ENCODE peak calls at places on chromosomes 7 and 10, in four cellular contexts. One of them, this sample, is unnamed.

GRCh38 chr7:79953130-79953529 is 181.5 kb upstream of the GNAI1 start:
- DNase-seq in IMR-90: no peak
- DNase-seq in K562: no peak
- DNase-seq in GM12878: no peak
- DNase-seq in this sample: no peak

GRCh38 chr7:53446170-53446569 is 410.7 kb downstream of the POM121L12 start:
- DNase-seq in IMR-90: no peak
- DNase-seq in K562: no peak
- DNase-seq in GM12878: no peak
- DNase-seq in this sample: no peak

GRCh38 chr10:122140477-122140902 is 130.6 kb upstream of the BTBD16 start:
- DNase-seq in IMR-90: peak
- DNase-seq in K562: no peak
- DNase-seq in GM12878: no peak
- DNase-seq in this sample: peak

GRCh38 chr7:151940048-151940845 is 16.0 kb upstream of the GALNTL5 start:
- DNase-seq in IMR-90: peak
- DNase-seq in K562: no peak
- DNase-seq in GM12878: no peak
- DNase-seq in this sample: no peak

GRCh38 chr7:134254311-134254710 is 62.4 kb downstream of the SLC35B4 start:
- DNase-seq in IMR-90: peak
- DNase-seq in K562: no peak
- DNase-seq in GM12878: no peak
- DNase-seq in this sample: no peak

GRCh38 chr7:43234073-43234472 is 121.6 kb downstream of the HECW1 start:
- DNase-seq in IMR-90: no peak
- DNase-seq in K562: no peak
- DNase-seq in GM12878: no peak
- DNase-seq in this sample: no peak

GRCh38 chr10:91198781-91199180 is 21.7 kb upstream of the PCGF5 start:
- DNase-seq in IMR-90: peak
- DNase-seq in K562: no peak
- DNase-seq in GM12878: peak
- DNase-seq in this sample: no peak

GRCh38 chr7:46654546-46655443 is 733.7 kb upstream of the IGFBP3 start:
- DNase-seq in IMR-90: peak
- DNase-seq in K562: no peak
- DNase-seq in GM12878: no peak
- DNase-seq in this sample: no peak

GRCh38 chr10:103648231-103648950 is 154.9 kb downstream of the NEURL1 start:
- DNase-seq in IMR-90: no peak
- DNase-seq in K562: no peak
- DNase-seq in GM12878: no peak
- DNase-seq in this sample: no peak

GRCh38 chr10:103648951-103649532 is 155.5 kb downstream of the NEURL1 start:
- DNase-seq in IMR-90: peak
- DNase-seq in K562: no peak
- DNase-seq in GM12878: no peak
- DNase-seq in this sample: no peak

GRCh38 chr10:103646304-103646703 is 152.8 kb downstream of the NEURL1 start:
- DNase-seq in IMR-90: no peak
- DNase-seq in K562: no peak
- DNase-seq in GM12878: no peak
- DNase-seq in this sample: no peak

GRCh38 chr10:103643381-103643780 is 149.9 kb downstream of the NEURL1 start:
- DNase-seq in IMR-90: peak
- DNase-seq in K562: no peak
- DNase-seq in GM12878: no peak
- DNase-seq in this sample: no peak

DNA sequence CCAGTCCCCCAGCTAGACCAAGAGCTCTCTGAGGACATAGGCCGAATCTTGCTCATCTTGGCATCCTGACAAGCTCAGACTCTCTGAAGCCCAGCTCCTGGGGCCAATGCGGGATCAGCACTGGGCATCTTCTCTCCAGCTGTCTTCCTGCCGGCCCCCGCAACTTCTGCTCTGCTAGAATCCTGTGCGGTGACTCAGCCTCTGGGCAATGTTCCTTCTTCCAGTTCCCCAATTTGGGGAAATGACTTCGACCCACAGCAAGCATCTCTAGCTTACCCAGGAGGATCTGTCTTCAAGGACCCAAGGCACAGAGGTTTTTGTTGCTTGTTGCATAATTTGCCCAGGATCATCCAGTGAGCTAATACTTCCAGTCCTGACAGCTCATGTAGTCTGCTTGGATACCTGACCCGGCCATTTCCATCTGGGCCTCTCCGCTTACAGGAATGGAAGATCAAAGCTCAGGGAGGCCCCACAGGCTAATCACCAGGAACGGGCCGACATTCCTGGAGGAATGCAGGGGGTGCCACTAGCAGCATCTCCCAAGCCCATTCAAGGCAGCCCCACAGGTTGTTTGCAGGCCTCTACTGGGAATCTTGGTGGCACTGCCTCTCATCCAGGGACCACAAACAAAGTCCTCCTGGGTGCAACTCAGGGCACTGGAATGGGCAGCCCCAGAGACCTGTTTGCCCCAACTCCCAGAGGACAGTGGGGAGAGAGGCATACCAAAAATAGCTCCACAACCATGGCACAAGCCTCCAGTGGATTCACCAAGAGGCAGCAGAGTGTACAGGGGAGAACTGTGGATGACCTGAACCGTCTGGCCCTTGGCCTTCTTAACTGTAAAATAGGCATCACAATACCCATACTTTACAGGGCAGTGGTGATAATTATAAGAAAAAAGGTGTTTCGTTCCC is 151.9 kb downstream of the NEURL1 start:
- DNase-seq in IMR-90: peak
- DNase-seq in K562: no peak
- DNase-seq in GM12878: no peak
- DNase-seq in this sample: peak
- TF ChIP-seq FOS in IMR-90: peak
- TF ChIP-seq FOS in K562: no peak
- TF ChIP-seq FOS in GM12878: no peak
- TF ChIP-seq FOS in this sample: no peak

DNA sequence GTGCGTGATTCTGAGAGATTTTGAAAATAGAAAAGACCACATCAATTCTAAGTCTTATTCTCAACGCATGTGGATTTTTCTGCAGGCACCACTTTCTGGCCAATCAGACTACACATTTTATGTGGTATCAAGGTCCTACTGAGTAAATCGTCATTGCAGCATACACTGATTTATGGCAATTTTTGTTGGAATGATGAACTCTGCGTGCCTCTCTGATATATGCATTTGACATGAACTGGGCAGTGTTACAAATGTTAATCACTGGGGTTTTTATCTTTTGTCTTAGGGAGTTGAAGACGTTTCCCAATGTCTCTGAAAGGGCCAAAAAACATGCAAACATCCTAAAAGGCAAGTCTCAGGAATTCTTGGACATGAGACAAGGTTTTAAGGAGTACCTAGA is 809.5 kb upstream of the CELF2 start:
- DNase-seq in IMR-90: no peak
- DNase-seq in K562: no peak
- DNase-seq in GM12878: no peak
- DNase-seq in this sample: no peak
- TF ChIP-seq FOS in IMR-90: no peak
- TF ChIP-seq FOS in K562: no peak
- TF ChIP-seq FOS in GM12878: no peak
- TF ChIP-seq FOS in this sample: no peak

DNA sequence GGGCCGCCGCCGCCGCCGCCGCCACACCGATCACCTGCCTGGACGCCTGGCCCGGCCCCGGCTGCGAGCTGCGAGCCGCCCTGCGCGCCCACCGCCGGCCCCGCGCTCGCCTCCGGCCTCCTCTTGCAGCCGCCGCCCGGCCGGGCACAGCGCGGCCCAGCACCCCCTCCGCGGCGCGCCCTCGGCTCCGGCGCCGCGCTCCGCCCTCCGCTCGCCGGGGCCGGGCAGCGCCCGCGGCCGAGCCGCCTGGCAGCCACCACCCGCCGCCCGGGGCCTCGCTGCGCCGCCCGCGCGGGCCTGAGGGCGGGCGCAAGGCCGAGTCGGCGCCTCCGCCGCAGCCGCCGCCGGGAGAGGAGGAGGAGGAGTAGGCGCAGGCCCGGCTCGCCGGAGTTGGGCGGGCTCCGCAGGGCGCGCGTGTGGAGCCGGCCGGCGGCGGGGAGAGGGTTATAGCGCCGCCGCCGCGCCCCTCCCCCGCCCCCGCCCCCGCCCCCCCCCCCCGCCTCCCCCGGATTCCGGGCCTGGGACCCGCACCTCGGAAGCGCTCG is at the start of gene PDGFA:
- DNase-seq in IMR-90: peak
- DNase-seq in K562: peak
- DNase-seq in GM12878: no peak
- DNase-seq in this sample: no peak
- TF ChIP-seq FOS in IMR-90: no peak
- TF ChIP-seq FOS in K562: no peak
- TF ChIP-seq FOS in GM12878: no peak
- TF ChIP-seq FOS in this sample: no peak

GRCh38 chr7:70657989-70658578 is 473.9 kb upstream of the GALNT17 start:
- DNase-seq in IMR-90: no peak
- DNase-seq in K562: no peak
- DNase-seq in GM12878: no peak
- DNase-seq in this sample: no peak

GRCh38 chr7:70660819-70661191 is 471.1 kb upstream of the GALNT17 start:
- DNase-seq in IMR-90: no peak
- DNase-seq in K562: no peak
- DNase-seq in GM12878: no peak
- DNase-seq in this sample: no peak

GRCh38 chr7:70657532-70657931 is 474.4 kb upstream of the GALNT17 start:
- DNase-seq in IMR-90: no peak
- DNase-seq in K562: no peak
- DNase-seq in GM12878: no peak
- DNase-seq in this sample: no peak

GRCh38 chr7:70659263-70659662 is 472.7 kb upstream of the GALNT17 start:
- DNase-seq in IMR-90: no peak
- DNase-seq in K562: no peak
- DNase-seq in GM12878: no peak
- DNase-seq in this sample: no peak

GRCh38 chr7:70660154-70660818 is 471.7 kb upstream of the GALNT17 start:
- DNase-seq in IMR-90: no peak
- DNase-seq in K562: no peak
- DNase-seq in GM12878: no peak
- DNase-seq in this sample: no peak
- TF ChIP-seq FOS in IMR-90: no peak
- TF ChIP-seq FOS in K562: no peak
- TF ChIP-seq FOS in GM12878: no peak
- TF ChIP-seq FOS in this sample: no peak

GRCh38 chr7:28675429-28675828 is 263.1 kb downstream of the CREB5 start:
- DNase-seq in IMR-90: no peak
- DNase-seq in K562: no peak
- DNase-seq in GM12878: no peak
- DNase-seq in this sample: no peak

GRCh38 chr7:28671526-28671925 is 259.2 kb downstream of the CREB5 start:
- DNase-seq in IMR-90: no peak
- DNase-seq in K562: no peak
- DNase-seq in GM12878: no peak
- DNase-seq in this sample: no peak

GRCh38 chr7:28672397-28672797 is 260.1 kb downstream of the CREB5 start:
- DNase-seq in IMR-90: no peak
- DNase-seq in K562: no peak
- DNase-seq in GM12878: no peak
- DNase-seq in this sample: no peak

GRCh38 chr7:28677668-28678067 is 265.4 kb downstream of the CREB5 start:
- DNase-seq in IMR-90: no peak
- DNase-seq in K562: no peak
- DNase-seq in GM12878: no peak
- DNase-seq in this sample: no peak

DNA sequence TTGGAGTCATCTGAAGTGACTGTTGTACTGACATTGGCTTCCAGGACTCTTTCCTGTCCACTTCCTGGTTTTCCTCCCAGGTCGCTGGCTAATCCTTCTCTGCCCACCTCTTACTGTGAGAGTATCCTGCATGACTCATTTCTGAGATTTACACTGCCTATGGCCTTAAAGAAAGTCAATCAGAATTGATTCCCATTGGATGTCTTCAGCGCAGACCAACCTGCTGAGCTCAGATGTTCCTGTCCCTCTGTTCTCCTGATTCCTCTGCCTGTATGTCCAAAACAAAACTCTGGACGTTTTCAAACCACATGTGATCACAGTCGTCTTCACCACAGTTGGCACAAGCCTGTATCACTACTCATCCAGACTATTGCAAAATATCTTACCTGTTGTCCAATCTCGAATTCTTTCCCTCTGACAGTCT is 262.1 kb downstream of the CREB5 start:
- DNase-seq in IMR-90: peak
- DNase-seq in K562: no peak
- DNase-seq in GM12878: no peak
- DNase-seq in this sample: peak
- TF ChIP-seq FOS in IMR-90: no peak
- TF ChIP-seq FOS in K562: no peak
- TF ChIP-seq FOS in GM12878: no peak
- TF ChIP-seq FOS in this sample: peak

GRCh38 chr10:35834916-35835499 is 192.9 kb upstream of the FZD8 start:
- DNase-seq in IMR-90: no peak
- DNase-seq in K562: no peak
- DNase-seq in GM12878: no peak
- DNase-seq in this sample: no peak

GRCh38 chr10:35838080-35838479 is 196.0 kb upstream of the FZD8 start:
- DNase-seq in IMR-90: no peak
- DNase-seq in K562: no peak
- DNase-seq in GM12878: no peak
- DNase-seq in this sample: no peak

DNA sequence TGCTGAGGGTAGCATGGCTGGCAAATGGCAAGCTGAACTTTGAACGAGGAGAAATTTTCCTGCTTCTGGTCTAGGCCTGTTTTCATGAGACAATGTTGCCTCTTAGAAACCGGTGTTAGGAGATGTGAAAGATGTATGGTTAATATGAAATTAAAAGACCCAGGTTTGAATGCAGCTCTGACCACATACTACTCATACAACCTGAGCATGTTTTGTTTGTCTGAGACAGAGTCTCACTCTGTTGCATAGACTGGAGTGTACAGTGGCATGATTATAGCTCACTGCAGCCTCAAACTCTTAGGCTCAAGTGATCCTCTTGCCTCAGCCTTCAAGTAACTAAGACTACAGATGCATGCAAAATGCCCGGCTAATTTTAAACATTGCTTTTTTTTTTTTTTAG is 193.4 kb upstream of the FZD8 start:
- DNase-seq in IMR-90: no peak
- DNase-seq in K562: no peak
- DNase-seq in GM12878: no peak
- DNase-seq in this sample: no peak
- TF ChIP-seq FOS in IMR-90: no peak
- TF ChIP-seq FOS in K562: no peak
- TF ChIP-seq FOS in GM12878: no peak
- TF ChIP-seq FOS in this sample: no peak

DNA sequence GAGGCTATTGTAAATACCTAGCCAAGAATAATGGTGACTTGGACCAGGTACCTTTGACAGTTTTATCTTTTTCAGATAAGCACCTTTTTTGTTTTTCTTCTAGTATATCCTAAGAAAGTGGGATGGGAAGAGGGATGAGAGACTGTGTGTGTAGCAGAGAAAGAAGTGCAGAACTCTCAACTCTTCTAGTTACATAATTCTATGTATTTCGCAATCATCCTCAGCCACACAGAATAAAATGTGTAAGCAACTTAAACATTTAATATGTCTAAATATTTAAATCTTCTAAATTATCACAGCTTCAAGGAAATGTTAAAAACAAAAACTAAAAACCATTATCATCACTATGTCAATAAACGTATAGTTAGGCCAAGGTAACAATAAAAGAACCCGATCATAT is 42.6 kb upstream of the GSAP start:
- DNase-seq in IMR-90: peak
- DNase-seq in K562: no peak
- DNase-seq in GM12878: no peak
- DNase-seq in this sample: no peak
- TF ChIP-seq FOS in IMR-90: no peak
- TF ChIP-seq FOS in K562: no peak
- TF ChIP-seq FOS in GM12878: no peak
- TF ChIP-seq FOS in this sample: no peak